ENCODE peak calls at places on chromosomes 16 and 17, in six cellular contexts. One of them, this sample, is unnamed.

GRCh38 chr17:64788286-64789060 is 126.4 kb upstream of the SMURF2 start:
- DNase-seq in GM12878: no peak
- DNase-seq in SK-N-SH: no peak
- DNase-seq in H1: no peak
- DNase-seq in HCT116: no peak
- DNase-seq in HepG2: no peak
- DNase-seq in this sample: no peak

GRCh38 chr16:50315346-50315997 is 49.1 kb downstream of the ADCY7 start:
- DNase-seq in GM12878: no peak
- DNase-seq in SK-N-SH: peak
- DNase-seq in H1: no peak
- DNase-seq in HCT116: no peak
- DNase-seq in HepG2: no peak
- DNase-seq in this sample: no peak

GRCh38 chr17:63998050-63998720 is at the start of gene PRR29:
- DNase-seq in GM12878: no peak
- DNase-seq in SK-N-SH: peak
- DNase-seq in H1: no peak
- DNase-seq in HCT116: no peak
- DNase-seq in HepG2: peak
- DNase-seq in this sample: peak

GRCh38 chr16:660459-661183 is 7.3 kb upstream of the RHOT2 start:
- DNase-seq in GM12878: peak
- DNase-seq in SK-N-SH: peak
- DNase-seq in H1: no peak
- DNase-seq in HCT116: peak
- DNase-seq in HepG2: no peak
- DNase-seq in this sample: peak

GRCh38 chr17:76700627-76701470 is 9.9 kb downstream of the MXRA7 start:
- DNase-seq in GM12878: no peak
- DNase-seq in SK-N-SH: peak
- DNase-seq in H1: no peak
- DNase-seq in HCT116: no peak
- DNase-seq in HepG2: peak
- DNase-seq in this sample: no peak

GRCh38 chr16:48099455-48099854 is 56.3 kb downstream of the ABCC12 start:
- DNase-seq in GM12878: no peak
- DNase-seq in SK-N-SH: no peak
- DNase-seq in H1: no peak
- DNase-seq in HCT116: peak
- DNase-seq in HepG2: no peak
- DNase-seq in this sample: peak

GRCh38 chr16:55760665-55761035 is 72.2 kb downstream of the CES1 start:
- DNase-seq in GM12878: no peak
- DNase-seq in SK-N-SH: no peak
- DNase-seq in H1: no peak
- DNase-seq in HCT116: no peak
- DNase-seq in HepG2: no peak
- DNase-seq in this sample: no peak

GRCh38 chr16:1152123-1152638 is 725 bp upstream of the CACNA1H start:
- DNase-seq in GM12878: no peak
- DNase-seq in SK-N-SH: no peak
- DNase-seq in H1: no peak
- DNase-seq in HCT116: no peak
- DNase-seq in HepG2: no peak
- DNase-seq in this sample: no peak

GRCh38 chr16:49839462-49839825 is 16.5 kb downstream of the ZNF423 start:
- DNase-seq in GM12878: no peak
- DNase-seq in SK-N-SH: no peak
- DNase-seq in H1: no peak
- DNase-seq in HCT116: no peak
- DNase-seq in HepG2: no peak
- DNase-seq in this sample: no peak

GRCh38 chr16:13708361-13708760 is 211.6 kb upstream of the ERCC4 start:
- DNase-seq in GM12878: no peak
- DNase-seq in SK-N-SH: no peak
- DNase-seq in H1: no peak
- DNase-seq in HCT116: no peak
- DNase-seq in HepG2: no peak
- DNase-seq in this sample: no peak

GRCh38 chr16:8914098-8914497 is 31.9 kb downstream of the LITAFD start:
- DNase-seq in GM12878: no peak
- DNase-seq in SK-N-SH: no peak
- DNase-seq in H1: no peak
- DNase-seq in HCT116: no peak
- DNase-seq in HepG2: no peak
- DNase-seq in this sample: no peak

GRCh38 chr17:28854457-28855382 is at the start of gene ERAL1:
- DNase-seq in GM12878: peak
- DNase-seq in SK-N-SH: peak
- DNase-seq in H1: no peak
- DNase-seq in HCT116: peak
- DNase-seq in HepG2: peak
- DNase-seq in this sample: peak

GRCh38 chr17:63150994-63151464 is 185.0 kb downstream of the TANC2 start:
- DNase-seq in GM12878: no peak
- DNase-seq in SK-N-SH: peak
- DNase-seq in H1: no peak
- DNase-seq in HCT116: no peak
- DNase-seq in HepG2: no peak
- DNase-seq in this sample: no peak

GRCh38 chr17:574061-574460 is 140.6 kb downstream of the VPS53 start:
- DNase-seq in GM12878: no peak
- DNase-seq in SK-N-SH: no peak
- DNase-seq in H1: no peak
- DNase-seq in HCT116: no peak
- DNase-seq in HepG2: no peak
- DNase-seq in this sample: no peak

GRCh38 chr17:48577330-48577945 is 712 bp downstream of the HOXB4 start:
- DNase-seq in GM12878: no peak
- DNase-seq in SK-N-SH: no peak
- DNase-seq in H1: no peak
- DNase-seq in HCT116: no peak
- DNase-seq in HepG2: no peak
- DNase-seq in this sample: peak

GRCh38 chr17:76523084-76524037 is 14.1 kb downstream of the CYGB start:
- DNase-seq in GM12878: no peak
- DNase-seq in SK-N-SH: peak
- DNase-seq in H1: peak
- DNase-seq in HCT116: peak
- DNase-seq in HepG2: peak
- DNase-seq in this sample: peak

GRCh38 chr16:48272837-48273421 is 25.6 kb upstream of the ABCC11 start:
- DNase-seq in GM12878: no peak
- DNase-seq in SK-N-SH: no peak
- DNase-seq in H1: no peak
- DNase-seq in HCT116: no peak
- DNase-seq in HepG2: no peak
- DNase-seq in this sample: no peak

GRCh38 chr16:84514874-84515835 is 10.7 kb upstream of the MEAK7 start:
- DNase-seq in GM12878: peak
- DNase-seq in SK-N-SH: no peak
- DNase-seq in H1: no peak
- DNase-seq in HCT116: no peak
- DNase-seq in HepG2: peak
- DNase-seq in this sample: no peak

DNA sequence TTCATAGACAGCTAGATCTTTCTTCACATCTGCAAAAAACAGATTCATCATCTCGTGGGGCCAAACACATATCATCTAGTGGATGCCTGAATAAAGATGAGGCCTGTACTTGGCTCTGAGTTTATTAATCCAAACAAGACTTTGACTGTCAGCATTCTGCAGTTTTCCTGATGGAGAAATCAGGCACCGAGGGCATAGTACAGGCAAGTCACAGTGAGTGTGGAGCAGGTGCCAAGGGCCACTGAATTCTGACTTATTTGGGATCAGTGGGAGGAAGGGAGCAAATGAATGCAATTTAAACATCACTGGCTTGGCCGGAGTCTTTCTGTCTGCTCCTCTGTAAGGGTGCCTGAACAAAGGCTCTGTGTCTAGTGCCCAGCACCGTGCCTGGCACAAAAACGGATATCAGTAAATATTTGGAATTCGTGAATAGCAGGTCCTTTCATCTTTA is 975 bp downstream of the CFAP20 start:
- DNase-seq in GM12878: no peak
- DNase-seq in SK-N-SH: no peak
- DNase-seq in H1: no peak
- DNase-seq in HCT116: no peak
- DNase-seq in HepG2: peak
- DNase-seq in this sample: no peak
- H3K27ac ChIP-seq in GM12878: peak
- H3K27ac ChIP-seq in SK-N-SH: no peak
- H3K27ac ChIP-seq in H1: no peak
- H3K27ac ChIP-seq in HCT116: no peak
- H3K27ac ChIP-seq in HepG2: peak
- H3K27ac ChIP-seq in this sample: no peak

GRCh38 chr17:2044263-2044894 is 2.6 kb downstream of the OVCA2 start:
- DNase-seq in GM12878: no peak
- DNase-seq in SK-N-SH: no peak
- DNase-seq in H1: no peak
- DNase-seq in HCT116: no peak
- DNase-seq in HepG2: no peak
- DNase-seq in this sample: no peak

GRCh38 chr17:2040942-2041560 is 771 bp upstream of the OVCA2 start:
- DNase-seq in GM12878: no peak
- DNase-seq in SK-N-SH: no peak
- DNase-seq in H1: no peak
- DNase-seq in HCT116: no peak
- DNase-seq in HepG2: no peak
- DNase-seq in this sample: no peak

GRCh38 chr17:2043785-2044184 is 2.0 kb downstream of the OVCA2 start:
- DNase-seq in GM12878: no peak
- DNase-seq in SK-N-SH: no peak
- DNase-seq in H1: no peak
- DNase-seq in HCT116: no peak
- DNase-seq in HepG2: no peak
- DNase-seq in this sample: no peak

GRCh38 chr17:2041561-2042354 is at the start of gene OVCA2:
- DNase-seq in GM12878: peak
- DNase-seq in SK-N-SH: peak
- DNase-seq in H1: no peak
- DNase-seq in HCT116: peak
- DNase-seq in HepG2: peak
- DNase-seq in this sample: peak

GRCh38 chr17:2042355-2042929 is 620 bp downstream of the OVCA2 start:
- DNase-seq in GM12878: no peak
- DNase-seq in SK-N-SH: peak
- DNase-seq in H1: no peak
- DNase-seq in HCT116: no peak
- DNase-seq in HepG2: no peak
- DNase-seq in this sample: peak
- TF ChIP-seq JUND in GM12878: no peak
- TF ChIP-seq JUND in SK-N-SH: no peak
- TF ChIP-seq JUND in H1: no peak
- TF ChIP-seq JUND in HCT116: no peak
- TF ChIP-seq JUND in HepG2: no peak
- TF ChIP-seq JUND in this sample: no peak

GRCh38 chr16:19127205-19127604 is 13.4 kb downstream of the ITPRIPL2 start:
- DNase-seq in GM12878: peak
- DNase-seq in SK-N-SH: no peak
- DNase-seq in H1: no peak
- DNase-seq in HCT116: no peak
- DNase-seq in HepG2: no peak
- DNase-seq in this sample: no peak

GRCh38 chr16:19126300-19126699 is 12.5 kb downstream of the ITPRIPL2 start:
- DNase-seq in GM12878: no peak
- DNase-seq in SK-N-SH: no peak
- DNase-seq in H1: no peak
- DNase-seq in HCT116: no peak
- DNase-seq in HepG2: no peak
- DNase-seq in this sample: peak

GRCh38 chr16:19130385-19130784 is 16.6 kb downstream of the ITPRIPL2 start:
- DNase-seq in GM12878: no peak
- DNase-seq in SK-N-SH: no peak
- DNase-seq in H1: no peak
- DNase-seq in HCT116: no peak
- DNase-seq in HepG2: no peak
- DNase-seq in this sample: no peak

GRCh38 chr16:19128454-19129210 is 14.9 kb downstream of the ITPRIPL2 start:
- DNase-seq in GM12878: no peak
- DNase-seq in SK-N-SH: no peak
- DNase-seq in H1: no peak
- DNase-seq in HCT116: no peak
- DNase-seq in HepG2: no peak
- DNase-seq in this sample: no peak

DNA sequence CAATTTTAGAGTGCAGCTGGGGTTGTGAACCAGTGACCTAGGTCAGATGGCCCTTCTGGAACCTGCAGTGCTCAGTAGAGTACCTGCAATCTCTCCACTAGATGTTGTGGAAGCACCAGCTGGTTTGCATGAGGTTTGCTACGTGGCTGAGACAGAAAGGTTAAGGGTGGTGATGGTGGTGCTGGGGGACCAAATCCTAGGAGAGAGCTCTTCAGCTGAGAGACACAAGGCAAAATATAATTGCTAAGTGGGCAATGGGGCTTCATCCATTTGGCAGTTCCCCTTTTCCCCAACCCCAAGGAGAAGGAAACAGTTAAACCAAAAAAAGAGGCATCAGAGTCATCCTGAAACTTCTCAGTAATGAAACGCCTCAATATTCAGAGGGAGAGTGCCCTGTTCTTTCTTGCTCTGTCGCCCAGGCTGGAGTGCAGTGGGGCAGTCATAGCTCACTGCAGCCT is 13.9 kb downstream of the ITPRIPL2 start:
- DNase-seq in GM12878: peak
- DNase-seq in SK-N-SH: no peak
- DNase-seq in H1: no peak
- DNase-seq in HCT116: no peak
- DNase-seq in HepG2: no peak
- DNase-seq in this sample: no peak
- H3K27ac ChIP-seq in GM12878: peak
- H3K27ac ChIP-seq in SK-N-SH: no peak
- H3K27ac ChIP-seq in H1: no peak
- H3K27ac ChIP-seq in HCT116: no peak
- H3K27ac ChIP-seq in HepG2: no peak
- H3K27ac ChIP-seq in this sample: no peak

GRCh38 chr17:17503566-17504130 is 7.5 kb upstream of the RASD1 start:
- DNase-seq in GM12878: no peak
- DNase-seq in SK-N-SH: no peak
- DNase-seq in H1: no peak
- DNase-seq in HCT116: no peak
- DNase-seq in HepG2: no peak
- DNase-seq in this sample: no peak

GRCh38 chr17:17505610-17506171 is 9.5 kb upstream of the RASD1 start:
- DNase-seq in GM12878: no peak
- DNase-seq in SK-N-SH: no peak
- DNase-seq in H1: no peak
- DNase-seq in HCT116: no peak
- DNase-seq in HepG2: no peak
- DNase-seq in this sample: no peak

GRCh38 chr17:17506181-17506741 is 10.1 kb upstream of the RASD1 start:
- DNase-seq in GM12878: no peak
- DNase-seq in SK-N-SH: peak
- DNase-seq in H1: no peak
- DNase-seq in HCT116: no peak
- DNase-seq in HepG2: no peak
- DNase-seq in this sample: no peak

GRCh38 chr17:17504341-17505140 is 8.3 kb upstream of the RASD1 start:
- DNase-seq in GM12878: no peak
- DNase-seq in SK-N-SH: no peak
- DNase-seq in H1: no peak
- DNase-seq in HCT116: no peak
- DNase-seq in HepG2: no peak
- DNase-seq in this sample: no peak

GRCh38 chr17:17505151-17505550 is 9.0 kb upstream of the RASD1 start:
- DNase-seq in GM12878: no peak
- DNase-seq in SK-N-SH: no peak
- DNase-seq in H1: no peak
- DNase-seq in HCT116: no peak
- DNase-seq in HepG2: no peak
- DNase-seq in this sample: no peak
- TF ChIP-seq JUND in GM12878: no peak
- TF ChIP-seq JUND in SK-N-SH: no peak
- TF ChIP-seq JUND in H1: no peak
- TF ChIP-seq JUND in HCT116: no peak
- TF ChIP-seq JUND in HepG2: no peak
- TF ChIP-seq JUND in this sample: no peak